ENCODE peak calls at places on chromosomes 16 and 17, in ten cellular contexts. K is NCI-H226; F is RPMI7951; W is tibial artery; B is kidney glomerular epithelial cell; Y is activated CD8-positive, alpha-beta memory T cell treated with anti-CD3 and anti-CD28 coated beads for 1 hour; V is stimulated activated CD4-positive, alpha-beta T cell treated with anti-CD3 and anti-CD28 coated beads, Interleukin-4, amount 100 ng/mL, for 4 hours; E is putamen; X is Karpas-422; O is COR-L47. G is an unnamed sample.

GRCh38 chr17:78774956-78775571 is 7.0 kb downstream of the CYTH1 start:
- DNase-seq in E (no peak), O (no peak), F (no peak), W (no peak), V (peak), K (no peak), X (no peak), B (no peak), Y (peak), G (peak)

GRCh38 chr16:82630688-82631087 is 3.9 kb downstream of the CDH13 start:
- DNase-seq in O (no peak), X (peak), F (peak), W (no peak), Y (no peak), B (no peak), K (no peak), V (no peak), E (peak), G (no peak)

GRCh38 chr17:17062356-17062755 is 20.1 kb downstream of the MPRIP start:
- DNase-seq in Y (no peak), B (no peak), F (no peak), X (no peak), O (no peak), W (peak), K (no peak), V (no peak), E (no peak), G (no peak)

GRCh38 chr17:2179615-2180295 is 123.8 kb downstream of the SMG6 start:
- DNase-seq in B (peak), Y (no peak), O (peak), W (peak), F (peak), V (no peak), K (peak), E (peak), X (no peak), G (no peak)

GRCh38 chr16:8937803-8938202 is 25.9 kb downstream of the USP7 start:
- DNase-seq in O (no peak), Y (no peak), E (no peak), W (no peak), B (no peak), K (no peak), X (no peak), V (no peak), F (no peak), G (no peak)

GRCh38 chr16:87970206-87970605 is 19.0 kb downstream of the BANP start:
- DNase-seq in X (no peak), E (no peak), F (no peak), K (peak), V (no peak), O (no peak), B (peak), Y (no peak), W (no peak), G (no peak)

GRCh38 chr16:56673916-56674315 is 4.3 kb downstream of the MT1H start:
- DNase-seq in K (no peak), O (no peak), E (no peak), Y (no peak), V (no peak), F (peak), B (peak), X (peak), W (no peak), G (no peak)

GRCh38 chr16:11564046-11564926 is 22.4 kb downstream of the LITAF start:
- DNase-seq in F (no peak), Y (no peak), K (no peak), X (no peak), W (no peak), O (no peak), V (no peak), B (no peak), E (no peak), G (no peak)

GRCh38 chr17:71980171-71980570 is 140.6 kb upstream of the SOX9 start:
- DNase-seq in B (no peak), W (no peak), K (no peak), O (no peak), X (no peak), V (no peak), Y (no peak), F (peak), E (no peak), G (no peak)

GRCh38 chr17:19727466-19728113 is 11.2 kb upstream of the SLC47A2 start:
- DNase-seq in E (peak), K (peak), B (no peak), O (no peak), X (no peak), V (no peak), Y (no peak), F (peak), W (peak), G (no peak)

GRCh38 chr17:57980522-57980921 is 7.5 kb downstream of the VEZF1 start:
- DNase-seq in O (no peak), X (no peak), V (no peak), B (no peak), K (no peak), Y (no peak), W (no peak), E (no peak), F (no peak), G (no peak)

GRCh38 chr17:71649986-71650385 is 470.8 kb upstream of the SOX9 start:
- DNase-seq in O (no peak), X (no peak), W (no peak), E (no peak), B (no peak), Y (no peak), K (no peak), V (no peak), F (peak), G (no peak)

GRCh38 chr17:67042104-67042899 is 2.1 kb upstream of the CACNG1 start:
- DNase-seq in V (no peak), O (no peak), E (peak), K (no peak), W (no peak), Y (no peak), F (no peak), B (no peak), X (no peak), G (no peak)

GRCh38 chr16:74075393-74075792 is 221.2 kb upstream of the PSMD7 start:
- DNase-seq in Y (no peak), B (no peak), O (no peak), K (no peak), V (no peak), E (no peak), W (no peak), F (no peak), X (no peak), G (no peak)

GRCh38 chr17:83196088-83196765 is 116.8 kb downstream of the METRNL start:
- DNase-seq in V (no peak), E (no peak), F (peak), W (peak), B (no peak), X (no peak), Y (no peak), K (no peak), O (no peak), G (no peak)